ENCODE peak calls at places on chromosomes 7 and 10, in six cellular contexts. O, J, I, C, D and R are unnamed samples.

GRCh38 chr7:142754681-142755575 is 5.7 kb downstream of the PRSS1 start:
- DNase-seq in D (no peak), J (no peak), I (no peak), C (peak), O (no peak), R (no peak)

GRCh38 chr10:126422561-126422960 is 34.3 kb upstream of the ADAM12 start:
- DNase-seq in C (no peak), I (no peak), O (peak), J (no peak), D (no peak), R (no peak)

GRCh38 chr7:142632291-142633134 is 116.8 kb upstream of the PRSS1 start:
- DNase-seq in I (peak), D (peak), O (peak), J (no peak), C (no peak), R (peak)

GRCh38 chr7:151775547-151776443 is 101.1 kb downstream of the PRKAG2 start:
- DNase-seq in C (no peak), I (no peak), J (no peak), D (no peak), O (no peak), R (no peak)

GRCh38 chr10:132574783-132575319 is 37.3 kb downstream of the INPP5A start:
- DNase-seq in O (no peak), I (no peak), C (peak), D (no peak), J (no peak), R (no peak)

GRCh38 chr10:62573929-62574328 is 199.8 kb downstream of the ZNF365 start:
- DNase-seq in J (no peak), O (no peak), C (no peak), I (no peak), D (no peak), R (no peak)

GRCh38 chr10:6770846-6771245 is 190.8 kb upstream of the PRKCQ start:
- DNase-seq in I (no peak), O (peak), J (no peak), D (no peak), C (no peak), R (no peak)

GRCh38 chr7:146129296-146129695 is 12.7 kb downstream of the CNTNAP2 start:
- DNase-seq in O (no peak), C (no peak), I (no peak), J (no peak), D (no peak), R (no peak)

GRCh38 chr10:75208177-75208576 is 2.4 kb upstream of the VDAC2 start:
- DNase-seq in C (no peak), D (no peak), I (peak), O (peak), J (no peak), R (peak)

GRCh38 chr7:42494199-42494710 is 257.2 kb upstream of the GLI3 start:
- DNase-seq in C (no peak), I (no peak), D (no peak), O (peak), J (no peak), R (peak)

GRCh38 chr10:120514035-120514620 is 57.1 kb downstream of the PLPP4 start:
- DNase-seq in C (no peak), O (no peak), I (peak), D (no peak), J (no peak), R (peak)

GRCh38 chr10:125375210-125375609 is 214.8 kb upstream of the CTBP2 start:
- DNase-seq in I (peak), O (peak), D (no peak), C (no peak), J (no peak), R (peak)

GRCh38 chr7:42935861-42936260 is 3.7 kb downstream of the MRPL32 start:
- DNase-seq in C (no peak), D (no peak), J (no peak), O (peak), I (no peak), R (no peak)

GRCh38 chr10:16632996-16633395 is 111.3 kb upstream of the C1QL3 start:
- DNase-seq in I (no peak), C (no peak), O (no peak), J (no peak), D (no peak), R (no peak)

GRCh38 chr7:45026984-45027773 is 27.2 kb downstream of the CCM2 start:
- DNase-seq in I (no peak), D (no peak), O (peak), C (no peak), J (no peak), R (peak)

GRCh38 chr7:28103984-28104628 is 76.5 kb downstream of the JAZF1 start:
- DNase-seq in C (no peak), O (no peak), I (no peak), J (peak), D (no peak), R (peak)

GRCh38 chr7:30977896-30978564 is 14.3 kb downstream of the GHRHR start:
- DNase-seq in D (no peak), O (peak), J (no peak), I (peak), C (no peak), R (peak)

GRCh38 chr7:14851610-14852009 is 50.9 kb downstream of the DGKB start:
- DNase-seq in O (no peak), I (no peak), J (no peak), C (no peak), D (no peak), R (no peak)

GRCh38 chr10:90871761-90872647 is at the start of gene RPP30:
- DNase-seq in D (peak), C (peak), I (peak), J (peak), O (peak), R (peak)

GRCh38 chr10:114103286-114103685 is 59.6 kb downstream of the ADRB1 start:
- DNase-seq in O (peak), C (no peak), I (peak), J (no peak), D (no peak), R (peak)

GRCh38 chr10:109821672-109822071 is 101.6 kb downstream of the XPNPEP1 start:
- DNase-seq in J (no peak), O (no peak), I (no peak), C (no peak), D (no peak), R (no peak)

GRCh38 chr7:158251061-158251965 is 336.3 kb downstream of the PTPRN2 start:
- DNase-seq in J (no peak), D (no peak), C (no peak), O (no peak), I (no peak), R (no peak)

GRCh38 chr7:44533301-44534055 is 7.7 kb downstream of the NPC1L1 start:
- DNase-seq in J (no peak), D (no peak), C (no peak), O (peak), I (no peak), R (no peak)

GRCh38 chr10:44386546-44387052 is 1.7 kb upstream of the CXCL12 start:
- DNase-seq in C (peak), D (peak), O (peak), I (peak), J (peak), R (peak)

GRCh38 chr7:137127806-137128205 is 215.7 kb downstream of the PTN start:
- DNase-seq in J (no peak), O (no peak), I (no peak), C (no peak), D (no peak), R (peak)

GRCh38 chr7:115328018-115328417 is 406.1 kb downstream of the MDFIC start:
- DNase-seq in O (no peak), J (no peak), I (no peak), D (no peak), C (no peak), R (peak)

GRCh38 chr7:101113860-101114259 is 13.0 kb upstream of the SERPINE1 start:
- DNase-seq in C (no peak), O (no peak), J (no peak), D (no peak), I (no peak), R (no peak)

GRCh38 chr10:8211631-8212030 is 157.1 kb downstream of the GATA3 start:
- DNase-seq in D (no peak), C (no peak), I (no peak), J (no peak), O (no peak), R (peak)

GRCh38 chr7:48085942-48086341 is 3.1 kb upstream of the UPP1 start:
- DNase-seq in J (no peak), I (no peak), D (no peak), C (no peak), O (no peak), R (no peak)

GRCh38 chr7:48088559-48089414 is at the start of gene UPP1:
- DNase-seq in J (peak), D (peak), I (peak), O (peak), C (peak), R (peak)

GRCh38 chr7:48089415-48089975 is 430 bp downstream of the UPP1 start:
- DNase-seq in I (no peak), J (no peak), D (peak), O (no peak), C (no peak), R (no peak)

GRCh38 chr7:48085433-48085791 is 3.7 kb upstream of the UPP1 start:
- DNase-seq in D (no peak), I (no peak), O (no peak), C (no peak), J (no peak), R (no peak)

GRCh38 chr7:48087349-48087748 is 1.7 kb upstream of the UPP1 start:
- DNase-seq in I (no peak), D (no peak), O (peak), C (no peak), J (no peak), R (peak)
- TF ChIP-seq CTCF in I (no peak), D (no peak), O (no peak), C (no peak), J (no peak), R (no peak)

DNA sequence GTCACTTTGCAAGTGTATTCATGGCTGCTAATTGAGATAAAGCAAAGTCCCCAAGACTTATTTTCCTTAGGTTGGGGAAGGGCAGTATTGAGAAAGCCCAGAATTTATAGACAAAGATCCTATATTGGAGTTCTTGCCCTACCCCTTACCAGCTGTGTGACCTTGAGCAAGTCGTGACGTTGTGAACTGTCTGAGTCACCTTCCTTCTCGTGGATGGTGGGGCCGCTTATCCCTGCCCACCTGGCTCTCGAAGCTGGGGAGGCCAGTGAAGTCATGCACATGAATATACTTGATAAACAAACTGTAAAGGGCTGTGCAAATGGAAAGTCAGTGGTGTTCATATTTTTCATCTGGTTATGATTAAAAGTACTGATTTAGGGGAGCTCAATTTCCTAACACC is 127.4 kb downstream of the TACC2 start:
- DNase-seq in O (peak), I (peak), J (no peak), C (no peak), D (no peak), R (peak)
- H3K27ac ChIP-seq in O (peak), I (peak), J (peak), C (peak), D (peak), R (no peak)

GRCh38 chr7:21943436-21943835 is 2.3 kb downstream of the CDCA7L start:
- DNase-seq in C (no peak), O (no peak), J (no peak), I (no peak), D (no peak), R (no peak)
- H3K4me3 ChIP-seq in C (no peak), O (no peak), J (no peak), I (no peak), D (peak), R (no peak)

GRCh38 chr10:19683326-19683725 is 132.9 kb upstream of the PLXDC2 start:
- DNase-seq in O (no peak), J (no peak), D (no peak), C (no peak), I (no peak), R (no peak)

GRCh38 chr10:19688344-19688743 is 127.9 kb upstream of the PLXDC2 start:
- DNase-seq in J (no peak), C (no peak), I (no peak), D (no peak), O (no peak), R (no peak)

GRCh38 chr10:19689231-19689630 is 127.0 kb upstream of the PLXDC2 start:
- DNase-seq in O (no peak), C (no peak), I (no peak), J (no peak), D (no peak), R (no peak)

DNA sequence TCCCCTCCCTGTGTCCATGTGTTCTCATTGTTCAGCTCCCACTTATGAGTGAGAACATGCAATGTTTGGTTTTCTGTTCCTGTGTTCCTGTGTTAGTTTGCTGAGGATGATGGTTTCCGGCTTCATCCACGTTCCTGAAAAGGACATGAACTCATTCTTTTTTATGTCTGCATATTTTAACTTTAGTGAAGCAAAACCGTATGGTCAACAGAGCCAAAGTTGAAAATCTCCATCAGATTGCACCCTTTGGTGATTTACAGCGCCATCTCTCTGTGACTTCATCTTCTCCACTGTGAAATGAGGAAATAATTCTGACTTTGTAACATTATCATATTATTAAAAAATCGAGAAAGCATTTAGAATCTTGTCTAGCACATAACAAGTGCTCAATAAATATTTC is 132.3 kb upstream of the PLXDC2 start:
- DNase-seq in C (no peak), J (no peak), D (no peak), I (no peak), O (peak), R (no peak)
- TF ChIP-seq CTCF in C (no peak), J (no peak), D (no peak), I (no peak), O (peak), R (peak)

GRCh38 chr10:4262870-4263269 is 477.9 kb upstream of the KLF6 start:
- DNase-seq in C (no peak), O (no peak), J (no peak), D (no peak), I (no peak), R (no peak)
- H3K27ac ChIP-seq in C (no peak), O (no peak), J (peak), D (no peak), I (no peak), R (no peak)